ENCODE peak calls at places on chromosomes 4 and X, in six cellular contexts. F, P, J, A, Q and U are unnamed samples.

GRCh38 chr4:20192754-20193521 is 58.8 kb upstream of the SLIT2 start:
- DNase-seq in P (peak), J (no peak), Q (no peak), F (no peak), A (no peak), U (no peak)

GRCh38 chrX:150731795-150732194 is 38.6 kb downstream of the MTMR1 start:
- DNase-seq in Q (no peak), J (no peak), P (peak), F (no peak), A (no peak), U (no peak)

GRCh38 chr4:7326306-7326692 is 108.4 kb downstream of the PSAPL1 start:
- DNase-seq in A (no peak), J (no peak), F (no peak), P (no peak), Q (no peak), U (no peak)

GRCh38 chrX:71994601-71995000 is 84.0 kb downstream of the NHSL2 start:
- DNase-seq in P (no peak), J (no peak), F (no peak), Q (no peak), A (no peak), U (no peak)

GRCh38 chrX:155993421-155993820 is 4.1 kb upstream of the IL9R start:
- DNase-seq in J (no peak), Q (no peak), P (no peak), F (no peak), A (no peak), U (no peak)

GRCh38 chr4:29058519-29058918 is 1661.7 kb upstream of the PCDH7 start:
- DNase-seq in F (no peak), A (no peak), Q (no peak), P (peak), J (no peak), U (no peak)

GRCh38 chr4:138953962-138954371 is 61.6 kb upstream of the NOCT start:
- DNase-seq in J (no peak), P (peak), A (no peak), Q (no peak), F (no peak), U (no peak)

GRCh38 chrX:130915302-130915701 is 12.3 kb upstream of the ENOX2 start:
- DNase-seq in A (no peak), P (peak), J (no peak), Q (no peak), F (no peak), U (no peak)

GRCh38 chr4:84914686-84915395 is 51.6 kb downstream of the WDFY3 start:
- DNase-seq in A (no peak), Q (no peak), J (no peak), F (no peak), P (peak), U (no peak)

GRCh38 chrX:112668476-112669404 is 11.0 kb downstream of the LHFPL1 start:
- DNase-seq in Q (no peak), P (no peak), J (no peak), A (no peak), F (no peak), U (no peak)